ENCODE peak calls at places on chromosomes 4 and X, in nine cellular contexts. S is EH, B is T-helper 9 cell, I is Kasumi-1, D is EL, E is skeletal muscle cell, X is epithelial cell of prostate, O is activated T-cell treated with anti-CD3 and anti-CD28 coated beads for 1 hour, V is ELR. Z is an unnamed sample.

GRCh38 chr4:72809208-72809607 is 240.2 kb upstream of the ADAMTS3 start:
- DNase-seq in X (peak), I (no peak), B (no peak), V (peak), S (peak), E (no peak), D (peak), O (no peak), Z (no peak)

GRCh38 chr4:25213327-25213979 is 20.4 kb upstream of the PI4K2B start:
- DNase-seq in V (no peak), E (no peak), I (no peak), S (no peak), X (no peak), D (no peak), B (no peak), O (no peak), Z (no peak)

GRCh38 chrX:149495573-149496071 is 9.5 kb downstream of the IDS start:
- DNase-seq in V (peak), I (no peak), B (no peak), E (peak), O (no peak), D (peak), X (peak), S (peak), Z (no peak)

GRCh38 chrX:154484255-154485149 is 1.9 kb downstream of the UBL4A start:
- DNase-seq in V (peak), E (no peak), X (no peak), S (peak), D (no peak), O (no peak), B (no peak), I (no peak), Z (no peak)

GRCh38 chr4:167238226-167238625 is 3.9 kb upstream of the SPOCK3 start:
- DNase-seq in O (no peak), D (no peak), V (no peak), S (no peak), I (no peak), X (no peak), E (no peak), B (no peak), Z (no peak)

GRCh38 chr4:8200302-8200975 is 1.3 kb downstream of the SH3TC1 start:
- DNase-seq in O (peak), E (no peak), D (peak), V (no peak), I (no peak), S (peak), B (peak), X (no peak), Z (peak)

GRCh38 chrX:18410038-18410437 is 15.4 kb upstream of the CDKL5 start:
- DNase-seq in I (no peak), X (no peak), E (no peak), O (no peak), D (peak), V (peak), B (no peak), S (peak), Z (peak)

GRCh38 chr4:100268807-100269206 is 78.5 kb upstream of the DDIT4L start:
- DNase-seq in E (no peak), B (no peak), I (no peak), X (no peak), S (no peak), O (no peak), D (no peak), V (no peak), Z (no peak)

GRCh38 chrX:55796496-55796895 is 78.9 kb downstream of the RRAGB start:
- DNase-seq in S (no peak), I (no peak), X (no peak), B (no peak), D (no peak), V (no peak), O (no peak), E (no peak), Z (no peak)

GRCh38 chrX:110563276-110563675 is 204.6 kb downstream of the RTL9 start:
- DNase-seq in S (peak), I (no peak), X (no peak), E (no peak), D (peak), O (no peak), B (no peak), V (peak), Z (no peak)

GRCh38 chr4:111839186-111839585 is 306.1 kb upstream of the FAM241A start:
- DNase-seq in B (no peak), X (no peak), O (no peak), I (no peak), V (no peak), D (no peak), E (no peak), S (no peak), Z (no peak)

GRCh38 chrX:22486326-22486725 is 213.6 kb downstream of the CBLL2 start:
- DNase-seq in E (no peak), D (no peak), V (no peak), B (no peak), S (no peak), I (no peak), O (no peak), X (no peak), Z (no peak)

GRCh38 chr4:13529130-13529919 is 15.0 kb downstream of the NKX3-2 start:
- DNase-seq in X (no peak), S (no peak), O (no peak), D (no peak), E (no peak), I (no peak), V (no peak), B (no peak), Z (no peak)

GRCh38 chrX:103913356-103914020 is 48.9 kb upstream of the TMSB15B start:
- DNase-seq in X (no peak), S (peak), D (peak), I (no peak), V (peak), E (no peak), O (no peak), B (no peak), Z (no peak)

GRCh38 chr4:8497762-8498161 is 57.2 kb downstream of the TRMT44 start:
- DNase-seq in B (no peak), V (no peak), I (no peak), D (no peak), S (no peak), X (no peak), O (no peak), E (no peak), Z (no peak)

GRCh38 chr4:103375278-103375677 is 177.1 kb upstream of the CENPE start:
- DNase-seq in O (no peak), X (no peak), D (peak), S (peak), V (peak), I (no peak), B (no peak), E (peak), Z (no peak)

GRCh38 chrX:68432648-68433047 is 647 bp downstream of the OPHN1 start:
- DNase-seq in O (no peak), I (no peak), D (peak), E (no peak), B (no peak), S (peak), V (peak), X (no peak), Z (no peak)

GRCh38 chrX:42771836-42772335 is 6.1 kb downstream of the PPP1R2C start:
- DNase-seq in V (no peak), B (no peak), D (peak), E (no peak), X (no peak), O (no peak), S (peak), I (no peak), Z (no peak)

GRCh38 chrX:36961590-36961989 is 46.6 kb upstream of the FAM47C start:
- DNase-seq in O (no peak), V (no peak), E (no peak), I (no peak), S (no peak), X (no peak), D (no peak), B (no peak), Z (no peak)

GRCh38 chrX:150693782-150694574 is 782 bp downstream of the MTMR1 start:
- DNase-seq in I (no peak), X (peak), B (peak), O (peak), D (peak), V (peak), S (peak), E (no peak), Z (peak)

Z was measured in NAMALWA.